ENCODE peak calls at places on chromosomes 16 and 17, in five cellular contexts. T is sigmoid colon, W is GM12878, X is A549, V is K562. F is an unnamed sample.

GRCh38 chr17:39380144-39380543 is 21.3 kb downstream of the FBXL20 start:
- DNase-seq in V (no peak), W (no peak), T (no peak), X (no peak), F (no peak)

GRCh38 chr17:45302649-45303173 is 14.1 kb downstream of the MAP3K14 start:
- DNase-seq in V (no peak), T (no peak), X (no peak), W (peak), F (no peak)

GRCh38 chr17:144936-145670 is 7.7 kb downstream of the SCGB1C2 start:
- DNase-seq in V (no peak), T (peak), W (no peak), X (no peak), F (no peak)

GRCh38 chr16:11682655-11683096 is 14.4 kb downstream of the SNN start:
- DNase-seq in W (no peak), X (no peak), T (peak), V (no peak), F (no peak)

GRCh38 chr16:84132527-84133285 is 12.3 kb downstream of the HSDL1 start:
- DNase-seq in T (no peak), V (peak), W (no peak), X (no peak), F (no peak)

GRCh38 chr17:13297198-13297597 is 279.4 kb upstream of the ELAC2 start:
- DNase-seq in X (no peak), T (no peak), W (no peak), V (no peak), F (no peak)

GRCh38 chr16:49503242-49504022 is 129.8 kb downstream of the C16orf78 start:
- DNase-seq in W (no peak), V (no peak), X (no peak), T (peak), F (peak)

GRCh38 chr16:19104591-19104990 is 9.2 kb upstream of the ITPRIPL2 start:
- DNase-seq in X (no peak), V (no peak), W (no peak), T (no peak), F (no peak)

GRCh38 chr16:50547340-50547865 is 793 bp upstream of the NKD1 start:
- DNase-seq in X (peak), V (peak), W (peak), T (peak), F (peak)

GRCh38 chr17:17547210-17547764 is 44.2 kb downstream of the PEMT start:
- DNase-seq in W (no peak), X (no peak), V (no peak), T (no peak), F (no peak)

GRCh38 chr16:3171181-3171854 is 16.7 kb upstream of the OR1F1 start:
- DNase-seq in X (no peak), T (peak), V (no peak), W (no peak), F (peak)

GRCh38 chr17:42459983-42460300 is 1.3 kb downstream of the ATP6V0A1 start:
- DNase-seq in V (peak), X (peak), W (no peak), T (no peak), F (no peak)

GRCh38 chr17:70621593-70621992 is 452.3 kb downstream of the KCNJ2 start:
- DNase-seq in W (no peak), T (no peak), V (no peak), X (no peak), F (no peak)

DNA sequence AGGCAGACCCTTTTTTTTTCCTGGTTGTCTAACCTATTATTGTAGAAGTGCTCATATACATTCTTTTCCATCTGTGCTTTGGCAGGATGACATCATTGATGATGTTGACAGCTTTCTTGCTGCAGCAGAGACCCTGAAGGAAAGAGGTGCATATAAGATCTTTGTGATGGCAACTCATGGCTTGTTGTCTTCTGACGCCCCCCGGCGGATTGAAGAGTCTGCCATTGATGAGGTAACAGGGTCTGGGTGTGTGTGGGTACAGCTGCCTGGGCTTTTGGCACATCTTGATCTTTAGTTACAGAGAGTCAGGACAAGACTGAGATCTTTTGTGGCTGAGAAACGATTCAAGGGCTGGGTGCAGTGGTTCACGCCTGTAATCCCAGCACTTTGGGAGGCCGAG is 23.2 kb upstream of the SLC5A10 start:
- DNase-seq in X (no peak), V (peak), T (no peak), W (no peak), F (no peak)
- TF ChIP-seq EP300 in X (no peak), V (no peak), T (no peak), W (no peak), F (no peak)

GRCh38 chr16:68737730-68738590 is 868 bp downstream of the CDH1 start:
- DNase-seq in X (peak), T (no peak), V (no peak), W (no peak), F (peak)
- TF ChIP-seq EP300 in X (no peak), T (no peak), V (no peak), W (no peak), F (no peak)

GRCh38 chr17:50865060-50865867 is 890 bp downstream of the TOB1 start:
- DNase-seq in W (no peak), V (peak), X (peak), T (peak), F (peak)
- TF ChIP-seq EP300 in W (no peak), V (no peak), X (no peak), T (no peak), F (no peak)

DNA sequence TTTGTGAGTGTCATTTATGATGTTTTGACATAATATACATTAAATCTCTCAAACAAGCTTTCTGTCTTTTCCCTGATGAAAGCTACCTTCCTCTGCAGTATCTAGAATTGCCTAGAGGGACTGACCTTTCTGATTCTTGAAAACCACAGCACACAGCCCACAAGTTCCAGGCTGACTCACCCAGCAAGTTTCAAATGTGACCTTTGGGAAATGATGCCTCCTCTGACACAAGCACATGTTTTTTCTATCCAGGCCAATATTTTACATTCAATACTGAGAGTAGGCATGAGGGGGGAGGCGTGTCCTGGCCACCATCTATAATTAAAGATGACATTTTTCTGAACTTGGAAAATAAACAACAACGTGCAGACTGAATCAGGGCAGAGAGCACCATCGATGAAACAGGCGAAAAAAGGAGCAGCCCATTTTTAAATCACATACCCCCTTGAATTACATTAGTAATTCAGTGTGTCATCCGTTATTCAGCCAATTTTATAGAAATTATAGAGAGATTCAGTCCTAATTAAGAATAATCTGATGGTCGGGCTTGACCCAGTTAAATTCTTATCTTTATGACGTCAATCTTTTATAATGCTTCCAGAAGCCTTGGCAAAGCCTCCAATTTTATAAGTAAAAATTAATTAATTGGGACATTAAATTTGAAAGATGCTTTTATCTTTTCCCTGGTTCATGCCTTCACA is 292.6 kb upstream of the CDH11 start:
- DNase-seq in T (no peak), X (no peak), V (no peak), W (no peak), F (no peak)
- TF ChIP-seq EP300 in T (no peak), X (no peak), V (no peak), W (no peak), F (no peak)

GRCh38 chr17:58763263-58763662 is 7.6 kb downstream of the PPM1E start:
- DNase-seq in X (no peak), V (no peak), W (no peak), T (no peak), F (no peak)
- TF ChIP-seq EP300 in X (no peak), V (no peak), W (no peak), T (no peak), F (no peak)

GRCh38 chr17:5948811-5949210 is 121.4 kb upstream of the WSCD1 start:
- DNase-seq in T (no peak), W (no peak), V (no peak), X (no peak), F (no peak)
- TF ChIP-seq EP300 in T (no peak), W (no peak), V (no peak), X (no peak), F (no peak)

DNA sequence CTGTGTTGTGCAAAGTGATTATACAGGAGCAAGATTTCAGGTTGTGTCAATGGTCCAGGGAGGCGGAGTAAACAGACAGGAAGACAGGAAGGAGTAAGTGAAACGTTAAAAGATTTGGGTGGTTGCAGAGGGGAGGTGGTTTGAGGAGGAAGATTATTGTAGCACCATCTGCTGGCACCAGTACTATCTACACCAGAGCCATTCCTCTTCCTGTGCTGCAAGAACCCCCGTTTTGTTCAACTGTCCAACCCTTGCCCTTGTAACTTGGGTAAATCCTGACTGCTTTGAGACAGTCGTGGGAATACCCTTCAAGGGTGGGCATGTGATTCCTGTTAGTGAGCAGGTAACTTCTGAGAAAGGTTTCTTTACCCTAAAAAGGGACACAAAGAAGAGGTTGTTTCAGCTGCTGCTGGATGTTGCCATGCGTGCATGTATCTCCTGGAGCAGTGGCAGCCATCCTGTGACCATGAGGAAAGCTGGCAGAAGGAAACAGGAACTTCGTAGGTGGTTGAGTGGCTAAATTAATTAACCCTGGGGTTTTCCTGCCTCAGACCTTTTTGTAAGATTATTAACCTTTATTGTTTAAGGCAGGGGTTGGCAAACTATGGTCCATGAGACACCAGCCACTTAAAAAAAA is 124.1 kb downstream of the PRKCA start:
- DNase-seq in X (peak), W (no peak), V (peak), T (peak), F (no peak)
- TF ChIP-seq EP300 in X (no peak), W (no peak), V (no peak), T (no peak), F (no peak)